ENCODE peak calls at places on chromosome 17, in ten cellular contexts. N, U, R, O, D, Z, F, E, J and G are unnamed samples.

GRCh38 chr17:15263206-15263579 is 1.9 kb downstream of the PMP22 start:
- DNase-seq in N (no peak), U (no peak), R (peak), O (peak), D (peak), Z (peak), F (peak), E (no peak), J (peak), G (no peak)

GRCh38 chr17:7989781-7990655 is 12.4 kb upstream of the GUCY2D start:
- DNase-seq in N (peak), U (peak), R (peak), O (peak), D (no peak), Z (peak), F (peak), E (peak), J (peak), G (peak)

GRCh38 chr17:82328141-82328993 is 5.2 kb downstream of the SECTM1 start:
- DNase-seq in N (peak), U (no peak), R (no peak), O (no peak), D (no peak), Z (no peak), F (no peak), E (no peak), J (no peak), G (no peak)

GRCh38 chr17:4520881-4521600 is 22.4 kb downstream of the SPNS2 start:
- DNase-seq in N (no peak), U (no peak), R (no peak), O (no peak), D (peak), Z (peak), F (no peak), E (no peak), J (peak), G (no peak)

GRCh38 chr17:13393841-13394710 is 207.7 kb downstream of the HS3ST3A1 start:
- DNase-seq in N (no peak), U (no peak), R (peak), O (no peak), D (peak), Z (peak), F (no peak), E (no peak), J (peak), G (no peak)

GRCh38 chr17:74491645-74492044 is 25.2 kb downstream of the CD300A start:
- DNase-seq in N (no peak), U (no peak), R (no peak), O (no peak), D (no peak), Z (no peak), F (no peak), E (no peak), J (no peak), G (peak)

GRCh38 chr17:48259710-48260291 is 152.2 kb downstream of the SNX11 start:
- DNase-seq in N (no peak), U (peak), R (peak), O (no peak), D (no peak), Z (peak), F (peak), E (no peak), J (peak), G (no peak)

GRCh38 chr17:77257169-77257568 is 116.4 kb downstream of the SEC14L1 start:
- DNase-seq in N (no peak), U (no peak), R (no peak), O (no peak), D (no peak), Z (no peak), F (no peak), E (no peak), J (no peak), G (no peak)

GRCh38 chr17:40358323-40359038 is 6.1 kb downstream of the GJD3 start:
- DNase-seq in N (peak), U (peak), R (peak), O (peak), D (peak), Z (peak), F (peak), E (peak), J (peak), G (peak)

GRCh38 chr17:76696763-76697701 is 13.7 kb downstream of the MXRA7 start:
- DNase-seq in N (peak), U (no peak), R (no peak), O (no peak), D (no peak), Z (no peak), F (no peak), E (no peak), J (peak), G (peak)

GRCh38 chr17:1234455-1234854 is 35.8 kb upstream of the BHLHA9 start:
- DNase-seq in N (no peak), U (no peak), R (no peak), O (no peak), D (no peak), Z (no peak), F (no peak), E (no peak), J (no peak), G (no peak)